ENCODE peak calls at places on chromosomes 16 and 17, in ten cellular contexts. One of them, this sample, is unnamed.

GRCh38 chr17:60641810-60642220 is 35.8 kb upstream of the BCAS3 start:
- DNase-seq in fibroblast of villous mesenchyme: peak
- DNase-seq in IMR-90: peak
- DNase-seq in H1: peak
- DNase-seq in AG04450: peak
- DNase-seq in fibroblast of lung: peak
- DNase-seq in OCI-LY7: peak
- DNase-seq in sigmoid colon: peak
- DNase-seq in stomach: peak
- DNase-seq in pancreas: no peak
- DNase-seq in this sample: peak

GRCh38 chr17:39051001-39051605 is 83.9 kb upstream of the FBXO47 start:
- DNase-seq in fibroblast of villous mesenchyme: no peak
- DNase-seq in IMR-90: no peak
- DNase-seq in H1: peak
- DNase-seq in AG04450: no peak
- DNase-seq in fibroblast of lung: no peak
- DNase-seq in OCI-LY7: no peak
- DNase-seq in sigmoid colon: no peak
- DNase-seq in stomach: peak
- DNase-seq in pancreas: no peak
- DNase-seq in this sample: no peak

GRCh38 chr17:45146166-45146565 is 2.1 kb upstream of the HEXIM1 start:
- DNase-seq in fibroblast of villous mesenchyme: no peak
- DNase-seq in IMR-90: no peak
- DNase-seq in H1: no peak
- DNase-seq in AG04450: no peak
- DNase-seq in fibroblast of lung: no peak
- DNase-seq in OCI-LY7: no peak
- DNase-seq in sigmoid colon: peak
- DNase-seq in stomach: no peak
- DNase-seq in pancreas: no peak
- DNase-seq in this sample: no peak

GRCh38 chr16:2487517-2487842 is 12.6 kb downstream of the TBC1D24 start:
- DNase-seq in fibroblast of villous mesenchyme: no peak
- DNase-seq in IMR-90: peak
- DNase-seq in H1: no peak
- DNase-seq in AG04450: no peak
- DNase-seq in fibroblast of lung: no peak
- DNase-seq in OCI-LY7: no peak
- DNase-seq in sigmoid colon: no peak
- DNase-seq in stomach: no peak
- DNase-seq in pancreas: no peak
- DNase-seq in this sample: no peak

GRCh38 chr16:11016993-11017392 is 72.6 kb downstream of the CLEC16A start:
- DNase-seq in fibroblast of villous mesenchyme: peak
- DNase-seq in IMR-90: peak
- DNase-seq in H1: no peak
- DNase-seq in AG04450: no peak
- DNase-seq in fibroblast of lung: peak
- DNase-seq in OCI-LY7: no peak
- DNase-seq in sigmoid colon: no peak
- DNase-seq in stomach: peak
- DNase-seq in pancreas: no peak
- DNase-seq in this sample: peak

GRCh38 chr16:66081967-66082366 is 284.5 kb upstream of the CDH5 start:
- DNase-seq in fibroblast of villous mesenchyme: no peak
- DNase-seq in IMR-90: peak
- DNase-seq in H1: no peak
- DNase-seq in AG04450: peak
- DNase-seq in fibroblast of lung: peak
- DNase-seq in OCI-LY7: no peak
- DNase-seq in sigmoid colon: no peak
- DNase-seq in stomach: no peak
- DNase-seq in pancreas: no peak
- DNase-seq in this sample: peak

GRCh38 chr16:49575352-49576172 is 202.0 kb downstream of the C16orf78 start:
- DNase-seq in fibroblast of villous mesenchyme: no peak
- DNase-seq in IMR-90: no peak
- DNase-seq in H1: peak
- DNase-seq in AG04450: no peak
- DNase-seq in fibroblast of lung: no peak
- DNase-seq in OCI-LY7: peak
- DNase-seq in sigmoid colon: no peak
- DNase-seq in stomach: peak
- DNase-seq in pancreas: no peak
- DNase-seq in this sample: no peak

GRCh38 chr16:48155926-48156789 is at the start of gene ABCC12:
- DNase-seq in fibroblast of villous mesenchyme: no peak
- DNase-seq in IMR-90: no peak
- DNase-seq in H1: no peak
- DNase-seq in AG04450: no peak
- DNase-seq in fibroblast of lung: no peak
- DNase-seq in OCI-LY7: no peak
- DNase-seq in sigmoid colon: no peak
- DNase-seq in stomach: no peak
- DNase-seq in pancreas: no peak
- DNase-seq in this sample: no peak

GRCh38 chr16:14325502-14325901 is 254.4 kb downstream of the MRTFB start:
- DNase-seq in fibroblast of villous mesenchyme: no peak
- DNase-seq in IMR-90: no peak
- DNase-seq in H1: no peak
- DNase-seq in AG04450: no peak
- DNase-seq in fibroblast of lung: no peak
- DNase-seq in OCI-LY7: no peak
- DNase-seq in sigmoid colon: no peak
- DNase-seq in stomach: no peak
- DNase-seq in pancreas: no peak
- DNase-seq in this sample: no peak

GRCh38 chr16:14324581-14324980 is 253.5 kb downstream of the MRTFB start:
- DNase-seq in fibroblast of villous mesenchyme: peak
- DNase-seq in IMR-90: peak
- DNase-seq in H1: no peak
- DNase-seq in AG04450: no peak
- DNase-seq in fibroblast of lung: peak
- DNase-seq in OCI-LY7: no peak
- DNase-seq in sigmoid colon: no peak
- DNase-seq in stomach: no peak
- DNase-seq in pancreas: no peak
- DNase-seq in this sample: peak

GRCh38 chr16:14329727-14330363 is 258.7 kb downstream of the MRTFB start:
- DNase-seq in fibroblast of villous mesenchyme: no peak
- DNase-seq in IMR-90: no peak
- DNase-seq in H1: no peak
- DNase-seq in AG04450: no peak
- DNase-seq in fibroblast of lung: no peak
- DNase-seq in OCI-LY7: no peak
- DNase-seq in sigmoid colon: no peak
- DNase-seq in stomach: no peak
- DNase-seq in pancreas: no peak
- DNase-seq in this sample: no peak

GRCh38 chr16:14322186-14322585 is 251.1 kb downstream of the MRTFB start:
- DNase-seq in fibroblast of villous mesenchyme: no peak
- DNase-seq in IMR-90: no peak
- DNase-seq in H1: no peak
- DNase-seq in AG04450: no peak
- DNase-seq in fibroblast of lung: no peak
- DNase-seq in OCI-LY7: no peak
- DNase-seq in sigmoid colon: no peak
- DNase-seq in stomach: no peak
- DNase-seq in pancreas: no peak
- DNase-seq in this sample: no peak

DNA sequence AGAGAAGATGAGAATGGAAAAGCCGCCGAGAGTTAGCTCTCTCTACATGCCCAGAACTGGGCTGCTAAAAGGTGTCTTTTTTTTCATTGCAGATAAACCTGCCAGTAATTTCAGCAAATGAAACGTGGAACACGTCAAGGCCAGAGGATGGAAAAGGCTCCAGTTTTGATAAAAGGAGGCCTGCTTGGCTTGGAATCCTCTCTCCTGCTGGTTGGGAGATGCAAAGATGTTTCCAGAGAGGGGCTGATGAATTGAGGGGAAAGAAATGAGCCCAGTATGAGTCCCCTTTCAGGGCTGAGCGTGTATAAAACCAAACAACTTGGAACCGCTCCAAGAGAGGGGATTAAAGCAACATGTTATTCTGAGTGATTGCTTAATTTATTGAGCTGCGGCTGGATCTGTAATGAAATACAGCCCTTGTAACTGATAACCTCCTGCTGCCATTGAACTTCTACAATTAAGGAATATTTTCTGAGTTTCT is 254.8 kb downstream of the MRTFB start:
- DNase-seq in fibroblast of villous mesenchyme: peak
- DNase-seq in IMR-90: no peak
- DNase-seq in H1: no peak
- DNase-seq in AG04450: no peak
- DNase-seq in fibroblast of lung: no peak
- DNase-seq in OCI-LY7: no peak
- DNase-seq in sigmoid colon: no peak
- DNase-seq in stomach: no peak
- DNase-seq in pancreas: no peak
- DNase-seq in this sample: no peak
- TF ChIP-seq CTCF in fibroblast of villous mesenchyme: no peak
- TF ChIP-seq CTCF in IMR-90: no peak
- TF ChIP-seq CTCF in H1: no peak
- TF ChIP-seq CTCF in AG04450: no peak
- TF ChIP-seq CTCF in fibroblast of lung: no peak
- TF ChIP-seq CTCF in OCI-LY7: no peak
- TF ChIP-seq CTCF in sigmoid colon: no peak
- TF ChIP-seq CTCF in stomach: no peak
- TF ChIP-seq CTCF in pancreas: no peak
- TF ChIP-seq CTCF in this sample: no peak

GRCh38 chr17:74326506-74326905 is 480 bp downstream of the KIF19 start:
- DNase-seq in fibroblast of villous mesenchyme: no peak
- DNase-seq in IMR-90: no peak
- DNase-seq in H1: no peak
- DNase-seq in AG04450: no peak
- DNase-seq in fibroblast of lung: no peak
- DNase-seq in OCI-LY7: no peak
- DNase-seq in sigmoid colon: no peak
- DNase-seq in stomach: no peak
- DNase-seq in pancreas: no peak
- DNase-seq in this sample: no peak

GRCh38 chr17:74324521-74324920 is 1.5 kb upstream of the KIF19 start:
- DNase-seq in fibroblast of villous mesenchyme: no peak
- DNase-seq in IMR-90: no peak
- DNase-seq in H1: no peak
- DNase-seq in AG04450: no peak
- DNase-seq in fibroblast of lung: no peak
- DNase-seq in OCI-LY7: no peak
- DNase-seq in sigmoid colon: no peak
- DNase-seq in stomach: no peak
- DNase-seq in pancreas: no peak
- DNase-seq in this sample: no peak

GRCh38 chr17:74325376-74325742 is 667 bp upstream of the KIF19 start:
- DNase-seq in fibroblast of villous mesenchyme: no peak
- DNase-seq in IMR-90: no peak
- DNase-seq in H1: no peak
- DNase-seq in AG04450: no peak
- DNase-seq in fibroblast of lung: no peak
- DNase-seq in OCI-LY7: no peak
- DNase-seq in sigmoid colon: no peak
- DNase-seq in stomach: no peak
- DNase-seq in pancreas: no peak
- DNase-seq in this sample: no peak

GRCh38 chr17:74328487-74328886 is 2.5 kb downstream of the KIF19 start:
- DNase-seq in fibroblast of villous mesenchyme: no peak
- DNase-seq in IMR-90: no peak
- DNase-seq in H1: no peak
- DNase-seq in AG04450: no peak
- DNase-seq in fibroblast of lung: no peak
- DNase-seq in OCI-LY7: no peak
- DNase-seq in sigmoid colon: no peak
- DNase-seq in stomach: no peak
- DNase-seq in pancreas: no peak
- DNase-seq in this sample: no peak

DNA sequence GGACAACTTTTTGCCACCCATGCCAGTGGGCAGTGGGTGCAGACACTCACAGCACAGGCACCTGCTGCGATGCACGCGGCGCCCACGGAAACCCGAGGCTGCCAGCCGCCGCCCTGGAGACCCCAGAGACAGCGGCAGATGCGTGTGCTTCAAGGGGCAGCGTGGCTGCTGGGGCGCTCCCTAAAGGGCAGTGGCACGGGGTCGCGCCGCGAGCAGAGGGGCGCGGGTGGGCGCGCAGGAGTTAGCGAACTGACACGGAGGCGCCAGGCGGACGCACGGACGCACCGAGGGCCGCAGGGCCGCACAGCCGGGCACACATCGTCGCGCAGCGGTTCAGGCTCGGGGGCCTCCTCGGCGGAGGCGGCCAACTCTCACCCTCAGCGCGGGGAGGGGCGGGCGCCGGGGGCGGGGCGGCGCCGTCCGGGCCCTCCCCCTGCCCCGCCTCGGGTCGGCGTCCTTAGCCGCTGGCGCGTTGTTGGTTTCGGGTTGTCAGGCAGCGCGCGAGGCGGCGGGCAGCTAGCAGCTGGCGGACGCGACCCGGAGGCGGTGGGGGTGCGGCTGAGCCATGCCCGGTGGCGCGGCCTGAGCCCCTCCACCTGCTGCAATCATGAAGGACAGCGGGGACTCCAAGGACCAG is at the start of gene KIF19:
- DNase-seq in fibroblast of villous mesenchyme: no peak
- DNase-seq in IMR-90: no peak
- DNase-seq in H1: peak
- DNase-seq in AG04450: no peak
- DNase-seq in fibroblast of lung: peak
- DNase-seq in OCI-LY7: no peak
- DNase-seq in sigmoid colon: no peak
- DNase-seq in stomach: peak
- DNase-seq in pancreas: no peak
- DNase-seq in this sample: no peak
- H3K4me3 ChIP-seq in fibroblast of villous mesenchyme: peak
- H3K4me3 ChIP-seq in IMR-90: no peak
- H3K4me3 ChIP-seq in H1: peak
- H3K4me3 ChIP-seq in AG04450: no peak
- H3K4me3 ChIP-seq in fibroblast of lung: no peak
- H3K4me3 ChIP-seq in OCI-LY7: no peak
- H3K4me3 ChIP-seq in sigmoid colon: peak
- H3K4me3 ChIP-seq in stomach: peak
- H3K4me3 ChIP-seq in pancreas: no peak
- H3K4me3 ChIP-seq in this sample: no peak

DNA sequence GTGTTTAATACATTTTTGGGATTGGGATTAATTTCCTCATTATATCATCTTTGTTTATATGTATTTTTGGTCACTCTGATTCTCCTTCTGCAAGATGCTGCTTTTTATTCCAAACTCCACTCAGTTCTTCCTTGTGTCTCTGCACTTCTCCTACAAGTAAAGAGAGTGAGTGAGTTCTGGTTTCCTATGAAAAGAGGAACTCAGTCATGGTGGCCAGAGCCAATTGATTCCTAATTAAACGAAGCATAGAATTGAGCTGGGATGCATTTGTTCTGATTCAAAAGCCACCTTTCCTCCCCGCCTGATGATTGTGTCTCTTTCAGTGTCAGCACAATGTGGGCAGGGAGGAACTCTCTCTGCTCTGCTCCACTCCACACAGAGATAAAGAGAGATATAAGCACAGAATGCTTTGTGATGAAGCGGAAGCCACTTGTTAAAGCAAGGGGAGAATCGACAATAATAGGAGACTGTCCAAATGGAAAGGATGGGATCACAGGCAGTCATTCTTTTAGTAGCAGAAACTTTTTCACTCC is 121.2 kb upstream of the GOT2 start:
- DNase-seq in fibroblast of villous mesenchyme: no peak
- DNase-seq in IMR-90: no peak
- DNase-seq in H1: no peak
- DNase-seq in AG04450: no peak
- DNase-seq in fibroblast of lung: no peak
- DNase-seq in OCI-LY7: no peak
- DNase-seq in sigmoid colon: no peak
- DNase-seq in stomach: no peak
- DNase-seq in pancreas: no peak
- DNase-seq in this sample: no peak
- TF ChIP-seq CTCF in fibroblast of villous mesenchyme: no peak
- TF ChIP-seq CTCF in IMR-90: no peak
- TF ChIP-seq CTCF in H1: no peak
- TF ChIP-seq CTCF in AG04450: no peak
- TF ChIP-seq CTCF in fibroblast of lung: no peak
- TF ChIP-seq CTCF in OCI-LY7: no peak
- TF ChIP-seq CTCF in sigmoid colon: no peak
- TF ChIP-seq CTCF in stomach: no peak
- TF ChIP-seq CTCF in pancreas: no peak
- TF ChIP-seq CTCF in this sample: no peak

GRCh38 chr17:80191720-80192265 is 22.0 kb downstream of the CARD14 start:
- DNase-seq in fibroblast of villous mesenchyme: no peak
- DNase-seq in IMR-90: no peak
- DNase-seq in H1: no peak
- DNase-seq in AG04450: no peak
- DNase-seq in fibroblast of lung: no peak
- DNase-seq in OCI-LY7: no peak
- DNase-seq in sigmoid colon: no peak
- DNase-seq in stomach: no peak
- DNase-seq in pancreas: no peak
- DNase-seq in this sample: no peak
- H3K4me3 ChIP-seq in fibroblast of villous mesenchyme: no peak
- H3K4me3 ChIP-seq in IMR-90: no peak
- H3K4me3 ChIP-seq in H1: no peak
- H3K4me3 ChIP-seq in AG04450: no peak
- H3K4me3 ChIP-seq in fibroblast of lung: no peak
- H3K4me3 ChIP-seq in OCI-LY7: no peak
- H3K4me3 ChIP-seq in sigmoid colon: no peak
- H3K4me3 ChIP-seq in stomach: no peak
- H3K4me3 ChIP-seq in pancreas: no peak
- H3K4me3 ChIP-seq in this sample: no peak

This sample was measured in astrocyte of the spinal cord.